ENCODE peak calls at places on chromosome 18, in seven cellular contexts. T is endothelial cell of umbilical vein, W is GM12878, Z is spleen, H is HepG2, A is HCT116, P is K562. X is an unnamed sample.
A peak's percentile ranks its signal among the peaks of the same experiment; 100 is the strongest.

GRCh38 chr18:2948038-2948437 is 64.9 kb downstream of the LPIN2 start:
- DNase-seq in A (peak; percentile 7), Z (no peak), W (no peak), H (peak; percentile 23), T (peak; percentile 62), P (peak; percentile 33), X (no peak)

GRCh38 chr18:29780814-29781213 is 1261.7 kb downstream of the DSC3 start:
- DNase-seq in P (no peak), A (no peak), T (no peak), W (no peak), Z (no peak), H (no peak), X (no peak)

GRCh38 chr18:70292628-70293027 is 3.8 kb downstream of the SOCS6 start:
- DNase-seq in Z (no peak), H (no peak), T (no peak), W (no peak), A (no peak), P (no peak), X (no peak)

GRCh38 chr18:23924813-23925212 is 89.7 kb upstream of the TTC39C start:
- DNase-seq in H (no peak), T (no peak), P (no peak), Z (no peak), A (no peak), W (no peak), X (no peak)

GRCh38 chr18:46497129-46497528 is 159.9 kb downstream of the LOXHD1 start:
- DNase-seq in T (no peak), W (no peak), Z (no peak), P (peak; percentile 24), H (peak; percentile 10), A (no peak), X (no peak)

GRCh38 chr18:79402977-79403722 is 7.4 kb downstream of the NFATC1 start:
- DNase-seq in A (no peak), H (no peak), T (peak; percentile 75), P (no peak), Z (peak; percentile 91), W (no peak), X (peak; percentile 91)

GRCh38 chr18:77765468-77765867 is 515.8 kb downstream of the GALR1 start:
- DNase-seq in H (peak; percentile 11), W (no peak), T (no peak), A (no peak), P (no peak), Z (no peak), X (no peak)

GRCh38 chr18:36460854-36461253 is 163.3 kb downstream of the FHOD3 start:
- DNase-seq in A (no peak), W (no peak), Z (no peak), P (no peak), H (no peak), T (no peak), X (no peak)

GRCh38 chr18:23591011-23591410 is 4.7 kb upstream of the NPC1 start:
- DNase-seq in H (no peak), Z (no peak), P (no peak), W (no peak), A (no peak), T (no peak), X (no peak)

GRCh38 chr18:25467226-25468065 is 115.5 kb upstream of the ZNF521 start:
- DNase-seq in H (no peak), P (no peak), W (no peak), T (no peak), Z (peak; percentile 75), A (no peak), X (no peak)

GRCh38 chr18:40980171-40980570 is 974.9 kb upstream of the PIK3C3 start:
- DNase-seq in P (no peak), W (no peak), H (no peak), T (no peak), A (no peak), Z (no peak), X (no peak)

GRCh38 chr18:14933049-14933851 is 185.3 kb downstream of the ANKRD30B start:
- DNase-seq in P (no peak), T (no peak), A (no peak), Z (no peak), W (no peak), H (no peak), X (no peak)

DNA sequence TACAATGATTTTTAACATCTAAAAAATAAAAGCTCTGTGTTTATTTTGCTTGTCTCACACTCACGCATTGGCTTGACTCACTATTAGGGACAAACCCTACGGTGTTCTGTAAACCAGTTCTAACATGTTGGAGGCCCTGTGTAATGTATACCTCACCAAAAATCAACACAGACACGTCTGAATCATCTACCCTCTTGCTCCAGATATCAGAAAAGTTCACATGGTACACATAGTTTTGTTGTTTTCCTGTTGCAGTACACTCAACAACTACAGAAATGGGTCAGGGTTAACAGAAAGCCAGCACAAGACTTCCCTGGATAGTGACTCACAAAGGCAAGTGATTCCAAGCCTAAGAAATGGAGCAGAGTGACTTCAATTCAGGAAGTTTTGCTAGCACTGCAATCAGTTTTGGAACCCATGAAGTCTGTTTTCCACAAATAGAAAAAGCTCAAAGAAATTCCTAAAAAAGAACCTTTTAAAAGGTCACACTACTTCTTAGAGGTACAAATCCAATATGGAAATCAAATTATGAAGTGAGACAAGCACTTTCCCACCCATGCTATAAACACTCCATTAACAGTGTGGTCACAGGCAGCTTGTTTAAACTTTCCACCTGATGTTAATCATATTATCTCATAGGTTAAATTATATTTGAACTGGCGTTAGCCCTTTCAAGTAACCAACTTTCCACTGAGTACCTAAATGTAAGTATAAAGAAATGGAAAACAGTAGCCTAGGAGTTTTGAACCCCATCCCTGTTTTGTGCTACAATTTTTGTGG is 87.5 kb downstream of the GAREM1 start:
- DNase-seq in P (no peak), Z (no peak), A (peak; percentile 69), T (peak; percentile 99), W (no peak), H (peak; percentile 78), X (no peak)
- TF ChIP-seq POLR2AphosphoS5 in P (no peak), Z (no peak), A (peak; percentile 42), T (peak; percentile 78), W (no peak), H (no peak), X (no peak)

GRCh38 chr18:35345460-35345921 is 1.3 kb upstream of the ZNF24 start:
- DNase-seq in Z (no peak), W (peak; percentile 17), A (no peak), T (peak; percentile 6), P (no peak), H (peak; percentile 79), X (no peak)

GRCh38 chr18:35345950-35346349 is 1.7 kb upstream of the ZNF24 start:
- DNase-seq in H (no peak), Z (no peak), T (no peak), W (no peak), P (no peak), A (no peak), X (no peak)

GRCh38 chr18:35344736-35345459 is 678 bp upstream of the ZNF24 start:
- DNase-seq in P (no peak), T (no peak), A (no peak), W (no peak), H (no peak), Z (peak; percentile 79), X (no peak)

GRCh38 chr18:35343488-35343935 is 708 bp downstream of the ZNF24 start:
- DNase-seq in Z (no peak), A (no peak), P (no peak), W (no peak), H (no peak), T (no peak), X (no peak)

DNA sequence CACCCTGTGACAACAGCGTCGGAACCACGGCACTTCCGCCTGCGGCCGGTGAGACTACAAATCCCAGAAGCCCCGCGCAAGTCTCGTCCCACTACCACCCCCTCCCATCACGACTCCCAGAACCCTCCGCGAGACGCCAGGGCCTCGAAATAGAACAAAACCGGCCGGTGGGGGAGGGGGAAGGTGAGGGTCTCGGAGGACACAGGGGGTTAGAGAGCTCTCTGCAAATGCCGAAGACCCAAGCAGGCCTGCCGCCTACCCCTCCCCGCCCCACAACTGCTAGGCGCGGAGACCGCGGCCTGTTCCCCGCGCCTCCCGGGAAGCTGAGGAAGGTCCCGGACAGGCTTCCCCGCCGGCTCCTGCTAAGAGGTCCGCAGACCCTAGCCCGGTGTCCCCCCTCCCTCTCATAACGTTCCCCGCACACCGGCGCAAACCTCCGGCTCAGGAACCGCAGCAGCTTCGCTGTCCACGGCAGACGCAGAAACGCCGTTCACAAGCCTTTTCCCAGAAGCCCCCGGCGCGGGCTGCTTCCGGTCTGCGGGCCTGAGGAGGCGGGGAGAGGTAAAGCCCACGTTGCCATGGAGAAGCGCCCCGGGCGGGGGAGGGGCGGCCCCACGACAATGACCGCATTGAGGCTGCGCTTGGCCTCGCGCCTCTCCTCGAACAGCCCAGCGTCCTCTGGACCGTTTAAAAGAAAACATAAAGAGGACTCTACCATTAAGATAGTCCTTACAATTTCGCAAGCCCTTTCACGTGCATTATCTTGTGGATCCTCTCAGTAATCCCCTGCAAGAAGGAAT is at the start of gene ZNF24:
- DNase-seq in P (peak; percentile 98), A (peak; percentile 74), Z (peak; percentile 99), T (peak; percentile 92), W (peak; percentile 61), H (peak; percentile 91), X (peak; percentile 98)
- TF ChIP-seq POLR2A in P (peak; percentile 98), A (no peak), Z (peak; percentile 59), T (peak; percentile 82), W (peak; percentile 91), H (peak; percentile 94), X (peak; percentile 83)

DNA sequence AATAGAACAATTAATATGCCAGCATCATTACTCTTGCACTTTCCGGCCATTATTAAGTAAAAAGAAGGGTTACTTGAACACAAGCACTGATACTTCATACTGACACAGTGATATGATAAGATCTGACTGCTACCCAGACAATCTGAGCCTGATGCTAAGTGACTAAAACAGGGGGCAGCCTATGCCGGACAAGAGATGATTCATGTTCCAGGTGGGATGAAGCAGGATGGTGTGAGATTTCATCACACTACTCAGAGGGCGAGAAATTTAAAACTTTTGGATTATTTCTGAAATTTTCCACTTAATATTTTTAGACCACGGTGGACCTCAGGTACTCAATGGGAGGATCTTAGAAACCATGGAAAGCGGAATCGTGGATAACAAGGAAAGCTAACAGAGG is 61.7 kb downstream of the LIPG start:
- DNase-seq in Z (no peak), H (no peak), P (no peak), T (no peak), A (no peak), W (no peak), X (no peak)
- H3K27me3 ChIP-seq in Z (no peaks in the 10 kb centered on the region), H (no peaks in the 10 kb centered on the region), P (peaks cover 42% of the 10 kb centered on the region), T (no peaks in the 10 kb centered on the region), A (peaks cover 5% of the 10 kb centered on the region), W (no peaks in the 10 kb centered on the region), X (peaks cover 8% of the 10 kb centered on the region)

DNA sequence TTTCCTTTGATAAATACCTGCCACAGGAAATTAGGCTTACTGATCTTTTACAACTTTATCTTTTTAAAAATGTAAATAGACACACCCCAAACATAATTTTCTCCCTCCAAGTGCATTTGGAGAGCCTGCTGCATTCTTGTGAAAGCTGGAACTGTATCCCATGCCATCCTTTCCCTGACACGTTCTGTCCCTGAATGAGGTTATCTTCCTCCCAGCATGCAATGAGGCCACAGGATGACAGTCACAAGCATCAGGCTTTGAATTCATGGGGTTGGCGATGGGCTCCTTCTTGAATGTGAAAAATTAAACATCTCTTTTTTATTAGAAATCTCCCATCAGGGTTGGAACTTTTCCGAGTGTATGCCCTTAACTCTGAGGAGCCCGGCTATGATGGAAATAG is 77.8 kb downstream of the CTAGE1 start:
- DNase-seq in H (no peak), W (no peak), Z (no peak), T (no peak), A (no peak), P (no peak), X (no peak)
- TF ChIP-seq POLR2AphosphoS5 in H (no peak), W (no peak), Z (no peak), T (no peak), A (no peak), P (no peak), X (no peak)

X was measured in suprapubic skin.